ENCODE peak calls at places on chromosomes 5 and 9, in seven cellular contexts. Z, H, B, D, V, K and I are unnamed samples.
A peak's percentile ranks its signal among the peaks of the same experiment; 100 is the strongest.

GRCh38 chr5:87195616-87196015 is 72.1 kb upstream of the RASA1 start:
- DNase-seq in V (peak; percentile 11), Z (no peak), K (no peak), H (peak; percentile 39), B (no peak), D (no peak), I (no peak)

GRCh38 chr9:3646226-3646625 is 120.4 kb upstream of the RFX3 start:
- DNase-seq in B (no peak), Z (no peak), V (no peak), H (no peak), K (no peak), D (no peak), I (no peak)

GRCh38 chr5:164013077-164013670 is 507.8 kb downstream of the MAT2B start:
- DNase-seq in D (peak; percentile 45), B (no peak), Z (no peak), V (peak; percentile 93), H (peak; percentile 90), K (peak; percentile 56), I (peak; percentile 3)

GRCh38 chr5:149654893-149655505 is 73.7 kb downstream of the ARHGEF37 start:
- DNase-seq in D (no peak), Z (no peak), B (no peak), V (no peak), H (no peak), K (no peak), I (no peak)

GRCh38 chr9:70427161-70427945 is 12.9 kb upstream of the KLF9 start:
- DNase-seq in B (no peak), Z (no peak), K (no peak), V (peak; percentile 73), H (peak; percentile 75), D (no peak), I (no peak)

GRCh38 chr5:4531756-4532704 is 608.1 kb upstream of the ADAMTS16 start:
- DNase-seq in V (no peak), D (no peak), Z (no peak), B (no peak), H (no peak), K (no peak), I (no peak)

GRCh38 chr9:12859704-12860251 is 85.0 kb downstream of the LURAP1L start:
- DNase-seq in Z (peak; percentile 48), D (no peak), K (peak; percentile 87), H (peak; percentile 83), B (no peak), V (peak; percentile 79), I (no peak)

GRCh38 chr5:10635257-10635860 is 71.5 kb downstream of the ANKRD33B start:
- DNase-seq in Z (no peak), B (no peak), D (no peak), V (peak; percentile 43), H (peak; percentile 22), K (peak; percentile 77), I (peak; percentile 20)

GRCh38 chr5:136424835-136425694 is 59.7 kb upstream of the TRPC7 start:
- DNase-seq in B (peak; percentile 87), V (peak; percentile 8), H (peak; percentile 73), D (peak; percentile 56), K (peak; percentile 15), Z (peak; percentile 9), I (peak; percentile 2)

GRCh38 chr5:179170606-179171005 is 110.4 kb downstream of the ZNF354C start:
- DNase-seq in Z (no peak), B (no peak), H (no peak), D (no peak), V (no peak), K (no peak), I (no peak)

GRCh38 chr5:161446655-161447054 is 99.9 kb downstream of the GABRB2 start:
- DNase-seq in B (no peak), H (no peak), D (no peak), K (no peak), V (no peak), Z (no peak), I (no peak)

GRCh38 chr9:99778308-99778707 is 43.4 kb upstream of the NR4A3 start:
- DNase-seq in H (peak; percentile 51), B (no peak), D (no peak), K (peak; percentile 75), V (peak; percentile 68), Z (peak; percentile 26), I (no peak)

GRCh38 chr5:100900796-100901731 is 2.0 kb downstream of the ST8SIA4 start:
- DNase-seq in V (peak; percentile 60), H (peak; percentile 72), D (no peak), K (peak; percentile 46), Z (no peak), B (peak; percentile 86), I (peak; percentile 88)

GRCh38 chr5:9168791-9169611 is 376.9 kb downstream of the SEMA5A start:
- DNase-seq in Z (peak; percentile 50), B (no peak), H (peak; percentile 33), V (peak; percentile 74), D (no peak), K (peak; percentile 70), I (no peak)

GRCh38 chr5:135465391-135466122 is 13.4 kb upstream of the TIFAB start:
- DNase-seq in V (no peak), D (no peak), H (no peak), Z (no peak), B (no peak), K (no peak), I (no peak)

GRCh38 chr9:112493738-112494137 is 7.1 kb downstream of the KIAA1958 start:
- DNase-seq in B (no peak), H (peak; percentile 6), K (no peak), V (peak; percentile 36), Z (no peak), D (no peak), I (no peak)

DNA sequence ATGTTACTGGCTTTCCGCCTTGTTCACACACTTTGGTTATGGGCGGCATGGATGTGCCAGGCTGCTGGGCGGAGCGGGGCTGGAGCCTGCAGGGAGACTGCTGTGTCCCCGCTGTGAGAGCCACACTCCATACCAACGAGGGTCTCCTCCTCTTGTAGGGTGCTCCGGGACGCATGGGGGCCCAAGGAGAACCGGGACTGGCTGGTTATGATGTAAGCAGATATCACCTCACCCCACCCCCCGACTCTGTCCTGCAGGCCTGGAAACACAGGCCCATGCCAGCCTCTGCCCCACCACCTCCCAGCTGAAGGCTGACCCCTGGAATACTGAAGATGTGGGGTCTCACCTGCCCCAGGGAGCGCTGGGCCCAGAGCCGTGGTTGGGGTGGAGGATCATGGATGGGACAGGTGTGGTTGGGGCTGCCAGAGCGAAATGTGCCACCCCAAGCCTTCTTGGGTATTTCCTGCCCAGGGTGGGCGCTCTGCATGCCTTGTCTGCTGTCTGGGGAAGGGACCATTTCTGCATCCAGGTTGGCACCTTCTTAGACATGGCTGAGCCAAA is 39.3 kb upstream of the ORM1 start:
- DNase-seq in K (no peak), D (no peak), B (peak; percentile 52), V (no peak), H (no peak), Z (no peak), I (peak; percentile 7)
- H3K4me1 ChIP-seq in K (peaks cover 38% of the 10 kb centered on the region), D (no peaks in the 10 kb centered on the region), B (peaks cover 4% of the 10 kb centered on the region), V (peaks cover 23% of the 10 kb centered on the region), H (no peaks in the 10 kb centered on the region), Z (peaks cover 45% of the 10 kb centered on the region), I (no peaks in the 10 kb centered on the region)

GRCh38 chr5:173458819-173459218 is 130.6 kb upstream of the STC2 start:
- DNase-seq in Z (no peak), K (peak; percentile 47), H (peak; percentile 82), D (no peak), B (no peak), V (peak; percentile 85), I (no peak)

GRCh38 chr5:173459225-173459624 is 131.0 kb upstream of the STC2 start:
- DNase-seq in B (no peak), H (peak; percentile 4), Z (no peak), K (no peak), D (no peak), V (no peak), I (no peak)

GRCh38 chr5:173466227-173466626 is 138.0 kb upstream of the STC2 start:
- DNase-seq in D (no peak), H (no peak), Z (no peak), V (no peak), B (no peak), K (no peak), I (no peak)

GRCh38 chr5:173464813-173465212 is 136.6 kb upstream of the STC2 start:
- DNase-seq in V (no peak), H (no peak), K (no peak), Z (no peak), B (no peak), D (no peak), I (no peak)

GRCh38 chr5:173463207-173463606 is 135.0 kb upstream of the STC2 start:
- DNase-seq in H (no peak), V (no peak), D (no peak), K (no peak), B (no peak), Z (no peak), I (no peak)
- H3K4me1 ChIP-seq in H (no peaks in the 10 kb centered on the region), V (no peaks in the 10 kb centered on the region), D (no peaks in the 10 kb centered on the region), K (no peaks in the 10 kb centered on the region), B (no peaks in the 10 kb centered on the region), Z (no peaks in the 10 kb centered on the region), I (no peaks in the 10 kb centered on the region)

GRCh38 chr5:76406567-76407155 is 3.6 kb downstream of the IQGAP2 start:
- DNase-seq in B (no peak), Z (no peak), D (no peak), K (no peak), H (no peak), V (no peak), I (no peak)
- H3K4me1 ChIP-seq in B (peaks cover 11% of the 10 kb centered on the region), Z (no peaks in the 10 kb centered on the region), D (peaks cover 82% of the 10 kb centered on the region), K (no peaks in the 10 kb centered on the region), H (no peaks in the 10 kb centered on the region), V (no peaks in the 10 kb centered on the region), I (peaks cover 79% of the 10 kb centered on the region)

DNA sequence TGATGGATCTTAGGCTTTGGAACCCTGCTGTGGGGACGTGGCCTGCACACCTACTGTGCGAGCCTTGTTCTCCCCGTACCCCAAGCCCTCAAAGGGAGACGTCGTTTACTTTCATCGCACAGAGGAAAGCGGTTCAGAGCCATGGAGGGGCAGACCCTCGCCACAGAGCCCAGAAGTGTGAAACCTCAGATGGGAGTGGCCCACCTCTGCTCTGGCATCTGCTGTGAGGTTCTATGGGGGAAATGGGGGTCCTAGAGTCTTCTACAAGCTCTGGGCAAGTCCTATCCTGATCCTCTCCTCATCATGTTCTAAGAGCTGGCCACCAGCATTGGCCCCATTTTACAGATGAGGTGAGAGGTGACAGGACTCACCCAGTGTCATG is 3.7 kb upstream of the RNF44 start:
- DNase-seq in V (no peak), Z (no peak), H (no peak), B (no peak), D (no peak), K (no peak), I (peak; percentile 31)
- H3K4me1 ChIP-seq in V (peaks cover 8% of the 10 kb centered on the region), Z (peaks cover 41% of the 10 kb centered on the region), H (peaks cover 11% of the 10 kb centered on the region), B (peaks cover 22% of the 10 kb centered on the region), D (peaks cover 65% of the 10 kb centered on the region), K (peaks cover 22% of the 10 kb centered on the region), I (peaks cover 66% of the 10 kb centered on the region)

GRCh38 chr5:72156921-72157320 is 49.6 kb downstream of the MAP1B start:
- DNase-seq in Z (no peak), H (peak; percentile 61), V (peak; percentile 92), B (no peak), D (no peak), K (no peak), I (no peak)
- H3K4me1 ChIP-seq in Z (peaks cover 5% of the 10 kb centered on the region), H (peaks cover under 1% of the 10 kb centered on the region), V (peaks cover 57% of the 10 kb centered on the region), B (peaks cover 3% of the 10 kb centered on the region), D (peaks cover 7% of the 10 kb centered on the region), K (peaks cover 11% of the 10 kb centered on the region), I (no peaks in the 10 kb centered on the region)

GRCh38 chr5:170353011-170353890 is 35.9 kb downstream of the KCNMB1 start:
- DNase-seq in B (no peak), K (no peak), D (no peak), V (no peak), Z (no peak), H (peak; percentile 56), I (no peak)
- H3K4me1 ChIP-seq in B (peaks cover 18% of the 10 kb centered on the region), K (no peaks in the 10 kb centered on the region), D (no peaks in the 10 kb centered on the region), V (no peaks in the 10 kb centered on the region), Z (no peaks in the 10 kb centered on the region), H (peaks cover 9% of the 10 kb centered on the region), I (no peaks in the 10 kb centered on the region)